ENCODE peak calls at places on chromosomes 7 and 10, in four cellular contexts. A is OCI-M1; G is activated T-cell treated with anti-CD3 and anti-CD28 coated beads, Interleukin-2, amount 50 U/mL, for 72 hours; D is EL. J is an unnamed sample.
A peak's percentile ranks its signal among the peaks of the same experiment; 100 is the strongest.

GRCh38 chr7:17298840-17299476 is 506 bp downstream of the AHR start:
- DNase-seq in A (peak; percentile 51), G (peak; percentile 69), D (peak; percentile 58), J (no peak)

GRCh38 chr7:155975490-155975889 is 163.2 kb upstream of the SHH start:
- DNase-seq in G (no peak), D (no peak), A (no peak), J (no peak)

GRCh38 chr10:118116555-118117311 is 70.0 kb upstream of the RAB11FIP2 start:
- DNase-seq in G (no peak), A (no peak), D (no peak), J (no peak)

GRCh38 chr10:119199231-119199992 is 8.0 kb upstream of the GRK5 start:
- DNase-seq in D (peak; percentile 64), G (no peak), A (peak; percentile 85), J (peak; percentile 96)

GRCh38 chr7:124101173-124101768 is 68.4 kb upstream of the TMEM229A start:
- DNase-seq in G (peak; percentile 0), D (peak; percentile 8), A (peak; percentile 46), J (peak; percentile 39)

GRCh38 chr10:71391701-71392100 is 5.0 kb upstream of the CDH23 start:
- DNase-seq in A (no peak), G (no peak), D (no peak), J (no peak)

GRCh38 chr7:18824157-18824556 is 293.3 kb downstream of the TWIST1 start:
- DNase-seq in A (no peak), G (no peak), D (no peak), J (no peak)

GRCh38 chr7:135772639-135773019 is 24.0 kb upstream of the FAM180A start:
- DNase-seq in A (no peak), G (no peak), D (no peak), J (no peak)

GRCh38 chr10:33556581-33556980 is 222.1 kb upstream of the NRP1 start:
- DNase-seq in A (no peak), D (no peak), G (no peak), J (no peak)

GRCh38 chr10:19195698-19196097 is 147.1 kb downstream of the MALRD1 start:
- DNase-seq in D (no peak), A (peak; percentile 59), G (no peak), J (peak; percentile 84)

GRCh38 chr10:46234431-46235060 is 52.3 kb upstream of the ANTXRL start:
- DNase-seq in A (no peak), D (no peak), G (no peak), J (no peak)

GRCh38 chr7:114026486-114027089 is 107.8 kb upstream of the PPP1R3A start:
- DNase-seq in G (peak; percentile 32), D (peak; percentile 45), A (peak; percentile 85), J (peak; percentile 68)

GRCh38 chr7:87451187-87451586 is 24.3 kb downstream of the ABCB4 start:
- DNase-seq in G (no peak), D (no peak), A (no peak), J (no peak)

GRCh38 chr7:43792471-43792870 is 34.0 kb downstream of the BLVRA start:
- DNase-seq in A (no peak), D (no peak), G (no peak), J (no peak)

GRCh38 chr10:15587271-15587670 is 132.5 kb downstream of the ITGA8 start:
- DNase-seq in G (no peak), D (no peak), A (no peak), J (no peak)

GRCh38 chr7:50832744-50833143 is 50.0 kb upstream of the GRB10 start:
- DNase-seq in D (peak; percentile 65), A (peak; percentile 52), G (peak; percentile 60), J (no peak)

GRCh38 chr7:103117016-103117415 is 31.9 kb downstream of the NAPEPLD start:
- DNase-seq in G (no peak), D (no peak), A (no peak), J (no peak)

GRCh38 chr7:2050511-2050866 is 182.3 kb downstream of the MAD1L1 start:
- DNase-seq in A (no peak), D (no peak), G (no peak), J (no peak)

GRCh38 chr10:126133906-126134703 is 237.7 kb downstream of the FANK1 start:
- DNase-seq in A (no peak), G (no peak), D (peak; percentile 83), J (peak; percentile 23)

GRCh38 chr10:47311193-47311899 is 10.9 kb upstream of the GDF2 start:
- DNase-seq in A (peak; percentile 42), G (peak; percentile 30), D (no peak), J (no peak)

GRCh38 chr10:86205761-86206145 is 160.8 kb downstream of the GRID1 start:
- DNase-seq in G (no peak), A (no peak), D (no peak), J (no peak)

GRCh38 chr10:95236068-95236903 is 42.2 kb downstream of the ACSM6 start:
- DNase-seq in G (no peak), A (peak; percentile 80), D (peak; percentile 74), J (no peak)

GRCh38 chr7:148609045-148609725 is 18.6 kb downstream of the C7orf33 start:
- DNase-seq in G (no peak), A (no peak), D (no peak), J (no peak)

GRCh38 chr7:47648301-47648900 is 66.5 kb upstream of the TNS3 start:
- DNase-seq in D (no peak), G (no peak), A (peak; percentile 1), J (no peak)

GRCh38 chr10:92218569-92218968 is 72.3 kb downstream of the CPEB3 start:
- DNase-seq in D (no peak), A (no peak), G (no peak), J (no peak)

GRCh38 chr10:120508393-120508792 is 51.4 kb downstream of the PLPP4 start:
- DNase-seq in G (peak; percentile 1), A (no peak), D (peak; percentile 88), J (no peak)

GRCh38 chr10:88108115-88108610 is 244.7 kb downstream of the PTEN start:
- DNase-seq in D (no peak), A (peak; percentile 96), G (no peak), J (peak; percentile 96)

GRCh38 chr7:2474224-2474623 is 2.0 kb downstream of the GRIFIN start:
- DNase-seq in A (no peak), G (no peak), D (no peak), J (no peak)

GRCh38 chr7:3244241-3244814 is 56.7 kb upstream of the SDK1 start:
- DNase-seq in D (peak; percentile 21), G (no peak), A (no peak), J (no peak)

GRCh38 chr10:100364735-100365391 is 17.8 kb downstream of the SCD start:
- DNase-seq in G (no peak), D (peak; percentile 85), A (peak; percentile 82), J (no peak)

GRCh38 chr7:49398730-49399129 is 374.7 kb upstream of the VWC2 start:
- DNase-seq in G (no peak), D (no peak), A (no peak), J (no peak)

GRCh38 chr7:1321411-1322239 is 89.0 kb downstream of the UNCX start:
- DNase-seq in A (no peak), D (no peak), G (no peak), J (no peak)

J was measured in Kasumi-1.